ENCODE peak calls at places on chromosomes 5 and 9, in seven cellular contexts. B, Z, J, U, G, R and P are unnamed samples.

GRCh38 chr9:93861736-93862358 is 93.3 kb downstream of the BARX1 start:
- DNase-seq in G (no peak), J (no peak), B (no peak), U (no peak), Z (no peak), R (peak), P (peak)

GRCh38 chr5:57291903-57292302 is 118.0 kb downstream of the GPBP1 start:
- DNase-seq in Z (no peak), U (no peak), G (no peak), B (no peak), R (no peak), J (no peak), P (no peak)

GRCh38 chr5:175059687-175060194 is 335.4 kb downstream of the MSX2 start:
- DNase-seq in G (no peak), Z (peak), B (peak), U (no peak), J (peak), R (peak), P (peak)

GRCh38 chr5:89556215-89557009 is 673.4 kb upstream of the MEF2C start:
- DNase-seq in U (peak), Z (peak), R (no peak), B (no peak), J (no peak), G (peak), P (no peak)

GRCh38 chr5:180646963-180647305 is 2.5 kb downstream of the FLT4 start:
- DNase-seq in J (no peak), R (peak), Z (no peak), B (no peak), U (no peak), G (no peak), P (no peak)

GRCh38 chr9:5953743-5954707 is 61.4 kb downstream of the RANBP6 start:
- DNase-seq in B (no peak), U (peak), G (no peak), R (no peak), J (no peak), Z (peak), P (no peak)

GRCh38 chr9:125405938-125406811 is 144.5 kb downstream of the GAPVD1 start:
- DNase-seq in B (no peak), R (peak), U (no peak), Z (peak), J (no peak), G (peak), P (no peak)

GRCh38 chr9:135992486-135993408 is 31.6 kb upstream of the UBAC1 start:
- DNase-seq in Z (peak), G (peak), B (peak), R (peak), U (no peak), J (no peak), P (peak)

GRCh38 chr9:84780385-84780784 is 110.9 kb downstream of the NTRK2 start:
- DNase-seq in U (no peak), G (no peak), Z (no peak), B (no peak), J (no peak), R (no peak), P (no peak)

GRCh38 chr5:15012061-15012460 is 140.5 kb upstream of the ANKH start:
- DNase-seq in J (no peak), G (no peak), B (no peak), R (no peak), U (peak), Z (no peak), P (no peak)

GRCh38 chr9:136377351-136378170 is 4.1 kb upstream of the CARD9 start:
- DNase-seq in B (no peak), U (no peak), G (no peak), R (no peak), Z (no peak), J (no peak), P (no peak)

GRCh38 chr5:58335518-58335917 is 124.4 kb downstream of the PLK2 start:
- DNase-seq in B (no peak), U (no peak), J (no peak), G (no peak), R (no peak), Z (peak), P (peak)

GRCh38 chr9:98380065-98380681 is 124.7 kb upstream of the TBC1D2 start:
- DNase-seq in U (no peak), R (peak), Z (peak), G (peak), J (peak), B (no peak), P (peak)

GRCh38 chr5:74340476-74340875 is 300.1 kb downstream of the ENC1 start:
- DNase-seq in B (no peak), J (no peak), U (no peak), G (no peak), R (no peak), Z (no peak), P (no peak)

GRCh38 chr9:77433675-77434445 is 214.3 kb downstream of the GNA14 start:
- DNase-seq in U (peak), B (peak), G (peak), R (peak), J (no peak), Z (peak), P (peak)

GRCh38 chr9:127993721-127994120 is 12.9 kb upstream of the EEIG1 start:
- DNase-seq in G (no peak), U (no peak), B (no peak), Z (no peak), R (no peak), J (no peak), P (no peak)

GRCh38 chr5:164204338-164204946 is 699.0 kb downstream of the MAT2B start:
- DNase-seq in U (no peak), Z (peak), J (no peak), R (no peak), G (no peak), B (no peak), P (no peak)

GRCh38 chr5:175469916-175470315 is 8.4 kb upstream of the SFXN1 start:
- DNase-seq in J (no peak), U (no peak), B (no peak), G (no peak), R (no peak), Z (no peak), P (peak)

GRCh38 chr9:89799766-89800165 is 195.0 kb downstream of the GADD45G start:
- DNase-seq in Z (no peak), G (no peak), J (no peak), U (peak), B (no peak), R (no peak), P (no peak)

GRCh38 chr9:116928884-116929283 is 241.8 kb downstream of the TRIM32 start:
- DNase-seq in U (no peak), Z (no peak), J (peak), G (no peak), R (peak), B (no peak), P (peak)

GRCh38 chr9:116928283-116928682 is 241.2 kb downstream of the TRIM32 start:
- DNase-seq in G (no peak), R (no peak), U (no peak), J (no peak), B (no peak), Z (no peak), P (no peak)

DNA sequence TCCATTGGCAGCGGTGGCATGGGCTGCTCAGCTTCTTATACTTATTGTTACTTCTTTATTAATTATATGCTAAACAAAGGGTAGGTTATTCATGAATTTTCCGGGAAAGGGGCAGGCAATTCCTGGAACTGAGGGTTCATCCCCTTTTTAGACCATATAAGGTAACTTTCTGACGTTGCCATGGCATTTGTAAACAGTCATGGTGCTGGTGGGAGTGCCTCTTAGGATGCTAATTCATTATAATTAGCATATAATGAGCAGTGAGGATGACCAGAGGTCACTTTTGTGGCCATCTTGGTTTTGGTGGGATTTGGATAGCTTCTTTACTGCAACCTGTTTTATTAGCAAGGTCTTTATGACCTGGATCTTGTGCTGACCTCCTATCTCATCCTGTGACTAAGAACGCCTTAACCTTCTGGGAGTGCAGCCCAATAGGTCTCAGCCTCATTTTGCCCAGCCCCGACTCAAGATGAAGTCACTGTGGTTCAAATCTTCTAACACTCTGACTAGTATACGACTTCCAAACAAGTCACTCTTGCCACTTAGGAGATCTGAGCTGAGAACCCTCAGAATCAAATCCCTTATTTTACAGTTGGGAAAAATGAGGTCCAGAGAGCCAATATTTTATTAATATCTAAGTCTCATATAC is 237.5 kb downstream of the TRIM32 start:
- DNase-seq in U (no peak), Z (no peak), R (no peak), B (no peak), G (no peak), J (no peak), P (no peak)
- H3K9ac ChIP-seq in U (no peak), Z (no peak), R (no peak), B (no peak), G (no peak), J (no peak), P (no peak)

GRCh38 chr9:120350596-120350995 is 229.4 kb downstream of the CDK5RAP2 start:
- DNase-seq in U (no peak), G (no peak), Z (no peak), J (no peak), B (no peak), R (no peak), P (no peak)

GRCh38 chr9:120348951-120349429 is 231.0 kb downstream of the CDK5RAP2 start:
- DNase-seq in R (peak), B (peak), G (peak), J (peak), Z (peak), U (no peak), P (peak)

GRCh38 chr9:120345379-120345778 is 234.6 kb downstream of the CDK5RAP2 start:
- DNase-seq in U (no peak), R (no peak), Z (no peak), B (no peak), J (no peak), G (no peak), P (no peak)

GRCh38 chr9:120353501-120353900 is 226.5 kb downstream of the CDK5RAP2 start:
- DNase-seq in Z (peak), U (no peak), J (no peak), R (no peak), G (peak), B (no peak), P (no peak)

DNA sequence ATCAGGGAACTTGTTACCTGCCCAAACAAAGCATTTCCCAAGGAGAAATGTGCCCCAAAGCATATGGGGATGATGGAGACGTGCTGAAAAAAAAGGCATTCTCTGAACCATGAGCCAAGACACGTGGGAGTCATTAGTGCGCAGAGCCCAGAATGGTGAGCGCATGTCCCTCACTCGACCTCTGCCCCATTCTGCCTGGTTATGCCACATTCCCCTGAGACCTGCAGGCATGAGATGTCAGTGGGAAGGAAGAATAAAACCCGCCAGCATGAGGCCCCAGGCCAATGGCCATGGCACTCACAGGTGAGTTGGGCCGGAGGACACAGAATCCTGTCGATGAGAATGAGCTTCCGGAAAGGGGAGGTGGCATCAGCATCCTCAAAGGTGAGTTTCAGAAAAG is 228.9 kb downstream of the CDK5RAP2 start:
- DNase-seq in U (peak), Z (no peak), B (no peak), J (no peak), G (no peak), R (no peak), P (no peak)
- H2BK120ac ChIP-seq in U (no peak), Z (no peak), B (no peak), J (no peak), G (no peak), R (no peak), P (no peak)

GRCh38 chr9:21252727-21253547 is 13.1 kb upstream of the IFNA14 start:
- DNase-seq in B (peak), Z (peak), R (no peak), J (no peak), U (no peak), G (peak), P (peak)
- H3K4me2 ChIP-seq in B (no peak), Z (peak), R (no peak), J (no peak), U (no peak), G (no peak), P (no peak)

DNA sequence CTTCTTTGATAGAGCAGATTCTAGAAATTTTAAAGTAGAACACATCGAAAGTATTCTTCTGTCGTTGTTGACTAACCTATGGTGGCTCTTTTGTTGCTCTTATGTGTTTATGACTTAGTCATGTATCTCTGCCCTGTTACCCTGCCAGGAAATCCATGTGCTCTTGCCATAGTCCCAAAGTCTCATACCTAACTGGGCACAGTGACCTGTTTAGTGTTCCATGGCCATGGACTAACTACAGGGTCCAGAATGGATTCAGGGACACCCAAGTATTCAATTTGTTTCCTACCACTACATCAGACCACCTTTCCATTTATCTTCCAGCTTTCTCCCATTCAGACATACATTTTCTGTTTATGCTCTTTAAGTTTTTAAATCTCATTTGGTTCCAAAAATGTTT is 18.0 kb downstream of the SLC44A1 start:
- DNase-seq in B (no peak), R (no peak), U (no peak), Z (no peak), G (no peak), J (no peak), P (no peak)
- H3K9ac ChIP-seq in B (no peak), R (no peak), U (no peak), Z (no peak), G (no peak), J (no peak), P (no peak)

GRCh38 chr5:151709109-151709735 is 22.5 kb upstream of the SPARC start:
- DNase-seq in J (no peak), G (no peak), Z (no peak), R (no peak), U (no peak), B (no peak), P (no peak)
- H2BK120ac ChIP-seq in J (no peak), G (no peak), Z (no peak), R (no peak), U (no peak), B (no peak), P (no peak)

GRCh38 chr5:95283022-95283615 is 1.8 kb downstream of the MCTP1 start:
- DNase-seq in R (peak), J (no peak), B (no peak), U (no peak), Z (no peak), G (no peak), P (peak)

GRCh38 chr5:95284512-95285405 is at the start of gene MCTP1:
- DNase-seq in J (no peak), U (no peak), Z (no peak), G (peak), B (peak), R (peak), P (peak)

GRCh38 chr5:95285406-95285761 is 490 bp upstream of the MCTP1 start:
- DNase-seq in B (peak), G (peak), U (no peak), Z (no peak), J (no peak), R (peak), P (peak)

GRCh38 chr5:95281211-95281610 is 3.7 kb downstream of the MCTP1 start:
- DNase-seq in Z (peak), R (peak), G (peak), B (no peak), J (no peak), U (no peak), P (peak)

GRCh38 chr5:95283761-95284511 is 958 bp downstream of the MCTP1 start:
- DNase-seq in B (peak), U (peak), G (peak), Z (no peak), J (no peak), R (peak), P (peak)
- H3K4me2 ChIP-seq in B (peak), U (peak), G (peak), Z (peak), J (peak), R (peak), P (peak)

GRCh38 chr9:123318961-123319421 is 37.0 kb upstream of the CRB2 start:
- DNase-seq in G (no peak), Z (no peak), B (no peak), R (no peak), U (no peak), J (no peak), P (peak)
- H3K9ac ChIP-seq in G (no peak), Z (no peak), B (no peak), R (no peak), U (no peak), J (no peak), P (no peak)

GRCh38 chr5:108321341-108321740 is 60.6 kb downstream of the FBXL17 start:
- DNase-seq in U (no peak), R (no peak), G (no peak), B (no peak), J (no peak), Z (no peak), P (no peak)
- H2BK120ac ChIP-seq in U (no peak), R (no peak), G (no peak), B (no peak), J (no peak), Z (no peak), P (no peak)

GRCh38 chr5:6727231-6727630 is 14.0 kb downstream of the TENT4A start:
- DNase-seq in B (no peak), Z (no peak), J (no peak), U (no peak), G (no peak), R (no peak), P (no peak)

GRCh38 chr5:6730407-6730806 is 17.2 kb downstream of the TENT4A start:
- DNase-seq in Z (no peak), U (no peak), B (no peak), G (no peak), R (peak), J (no peak), P (no peak)

GRCh38 chr5:6729400-6730310 is 16.4 kb downstream of the TENT4A start:
- DNase-seq in J (no peak), U (no peak), R (no peak), B (no peak), Z (no peak), G (no peak), P (no peak)

GRCh38 chr5:6728011-6728794 is 15.0 kb downstream of the TENT4A start:
- DNase-seq in R (no peak), G (no peak), Z (no peak), B (no peak), U (no peak), J (no peak), P (peak)

GRCh38 chr5:6728795-6729183 is 15.6 kb downstream of the TENT4A start:
- DNase-seq in J (no peak), Z (no peak), R (no peak), B (no peak), U (no peak), G (no peak), P (no peak)
- H3K4me2 ChIP-seq in J (no peak), Z (no peak), R (no peak), B (no peak), U (no peak), G (no peak), P (no peak)